ENCODE peak calls at places on chromosomes 2 and 18, in seven cellular contexts. One of them, this sample, is unnamed.

GRCh38 chr2:217947341-217948316 is 55.2 kb downstream of the TNS1 start:
- DNase-seq in mesendoderm: peak; percentile 85
- DNase-seq in mesenchymal stem cell: no peak
- DNase-seq in IMR-90: no peak
- DNase-seq in H9: peak; percentile 74
- DNase-seq in trophoblast cell: no peak
- DNase-seq in H1: no peak
- DNase-seq in this sample: no peak

GRCh38 chr2:38013158-38013752 is 62.7 kb downstream of the CYP1B1 start:
- DNase-seq in H9: no peak
- DNase-seq in mesenchymal stem cell: peak; percentile 46
- DNase-seq in mesendoderm: no peak
- DNase-seq in trophoblast cell: no peak
- DNase-seq in H1: no peak
- DNase-seq in IMR-90: peak; percentile 53
- DNase-seq in this sample: no peak

GRCh38 chr18:79007440-79007839 is 27.8 kb downstream of the SALL3 start:
- DNase-seq in mesenchymal stem cell: no peak
- DNase-seq in H9: no peak
- DNase-seq in trophoblast cell: no peak
- DNase-seq in IMR-90: no peak
- DNase-seq in mesendoderm: no peak
- DNase-seq in H1: no peak
- DNase-seq in this sample: no peak

GRCh38 chr2:40169430-40169829 is 282.5 kb downstream of the SLC8A1 start:
- DNase-seq in mesendoderm: no peak
- DNase-seq in trophoblast cell: no peak
- DNase-seq in H1: no peak
- DNase-seq in IMR-90: peak; percentile 21
- DNase-seq in mesenchymal stem cell: peak; percentile 26
- DNase-seq in H9: no peak
- DNase-seq in this sample: no peak

GRCh38 chr2:70532244-70532935 is 21.2 kb downstream of the TGFA start:
- DNase-seq in H9: no peak
- DNase-seq in IMR-90: no peak
- DNase-seq in mesendoderm: no peak
- DNase-seq in H1: no peak
- DNase-seq in mesenchymal stem cell: no peak
- DNase-seq in trophoblast cell: no peak
- DNase-seq in this sample: no peak

GRCh38 chr2:56167616-56168015 is 16.2 kb upstream of the CCDC85A start:
- DNase-seq in H9: no peak
- DNase-seq in mesendoderm: no peak
- DNase-seq in mesenchymal stem cell: peak; percentile 57
- DNase-seq in trophoblast cell: no peak
- DNase-seq in IMR-90: no peak
- DNase-seq in H1: no peak
- DNase-seq in this sample: no peak

GRCh38 chr2:186976329-186976728 is 127.4 kb upstream of the ZSWIM2 start:
- DNase-seq in mesenchymal stem cell: no peak
- DNase-seq in mesendoderm: no peak
- DNase-seq in IMR-90: no peak
- DNase-seq in H1: no peak
- DNase-seq in trophoblast cell: peak; percentile 78
- DNase-seq in H9: no peak
- DNase-seq in this sample: no peak

GRCh38 chr18:23311346-23312103 is 141.6 kb upstream of the RIOK3 start:
- DNase-seq in IMR-90: peak; percentile 90
- DNase-seq in mesenchymal stem cell: peak; percentile 89
- DNase-seq in trophoblast cell: no peak
- DNase-seq in H1: no peak
- DNase-seq in mesendoderm: no peak
- DNase-seq in H9: no peak
- DNase-seq in this sample: no peak

GRCh38 chr2:173884403-173884802 is 80.8 kb downstream of the SP3 start:
- DNase-seq in trophoblast cell: peak; percentile 53
- DNase-seq in mesendoderm: peak; percentile 63
- DNase-seq in IMR-90: peak; percentile 32
- DNase-seq in H1: no peak
- DNase-seq in H9: peak; percentile 53
- DNase-seq in mesenchymal stem cell: peak; percentile 53
- DNase-seq in this sample: peak; percentile 9

GRCh38 chr2:96267159-96267971 is 1.3 kb downstream of the CIAO1 start:
- DNase-seq in H1: peak; percentile 52
- DNase-seq in trophoblast cell: no peak
- DNase-seq in IMR-90: peak; percentile 37
- DNase-seq in mesenchymal stem cell: peak; percentile 61
- DNase-seq in mesendoderm: peak; percentile 70
- DNase-seq in H9: peak; percentile 51
- DNase-seq in this sample: no peak

GRCh38 chr2:95346236-95346737 is 49.1 kb downstream of the KCNIP3 start:
- DNase-seq in mesendoderm: no peak
- DNase-seq in H9: peak; percentile 26
- DNase-seq in IMR-90: peak; percentile 29
- DNase-seq in trophoblast cell: no peak
- DNase-seq in H1: no peak
- DNase-seq in mesenchymal stem cell: no peak
- DNase-seq in this sample: peak; percentile 29

GRCh38 chr2:189723199-189723598 is 39.4 kb downstream of the OSGEPL1 start:
- DNase-seq in mesenchymal stem cell: no peak
- DNase-seq in mesendoderm: no peak
- DNase-seq in trophoblast cell: no peak
- DNase-seq in H9: no peak
- DNase-seq in IMR-90: no peak
- DNase-seq in H1: no peak
- DNase-seq in this sample: no peak

GRCh38 chr2:217530399-217531100 is 472.2 kb downstream of the TNS1 start:
- DNase-seq in trophoblast cell: no peak
- DNase-seq in mesenchymal stem cell: no peak
- DNase-seq in H9: no peak
- DNase-seq in mesendoderm: no peak
- DNase-seq in IMR-90: no peak
- DNase-seq in H1: no peak
- DNase-seq in this sample: no peak

GRCh38 chr18:74632088-74632679 is 34.5 kb downstream of the ZNF407 start:
- DNase-seq in IMR-90: no peak
- DNase-seq in mesenchymal stem cell: no peak
- DNase-seq in trophoblast cell: no peak
- DNase-seq in mesendoderm: no peak
- DNase-seq in H9: no peak
- DNase-seq in H1: no peak
- DNase-seq in this sample: no peak

GRCh38 chr2:141331127-141331526 is 799.7 kb downstream of the LRP1B start:
- DNase-seq in mesenchymal stem cell: peak; percentile 86
- DNase-seq in trophoblast cell: no peak
- DNase-seq in H9: no peak
- DNase-seq in IMR-90: peak; percentile 86
- DNase-seq in H1: no peak
- DNase-seq in mesendoderm: peak; percentile 36
- DNase-seq in this sample: no peak

GRCh38 chr2:60453301-60453700 is 100.2 kb downstream of the BCL11A start:
- DNase-seq in mesenchymal stem cell: no peak
- DNase-seq in trophoblast cell: no peak
- DNase-seq in mesendoderm: peak; percentile 92
- DNase-seq in IMR-90: no peak
- DNase-seq in H9: peak; percentile 92
- DNase-seq in H1: peak; percentile 90
- DNase-seq in this sample: peak; percentile 54

GRCh38 chr2:12488365-12488972 is 228.3 kb upstream of the TRIB2 start:
- DNase-seq in mesendoderm: no peak
- DNase-seq in trophoblast cell: no peak
- DNase-seq in H9: no peak
- DNase-seq in mesenchymal stem cell: no peak
- DNase-seq in IMR-90: no peak
- DNase-seq in H1: no peak
- DNase-seq in this sample: no peak

GRCh38 chr2:126634273-126634861 is 21.6 kb upstream of the GYPC start:
- DNase-seq in mesendoderm: peak; percentile 42
- DNase-seq in IMR-90: peak; percentile 17
- DNase-seq in H9: peak; percentile 40
- DNase-seq in mesenchymal stem cell: no peak
- DNase-seq in H1: peak; percentile 53
- DNase-seq in trophoblast cell: no peak
- DNase-seq in this sample: no peak

GRCh38 chr2:148888003-148888501 is 13.0 kb downstream of the KIF5C start:
- DNase-seq in IMR-90: no peak
- DNase-seq in H9: peak; percentile 49
- DNase-seq in mesendoderm: peak; percentile 59
- DNase-seq in H1: no peak
- DNase-seq in trophoblast cell: no peak
- DNase-seq in mesenchymal stem cell: no peak
- DNase-seq in this sample: peak; percentile 44

GRCh38 chr2:228649876-228650275 is 468.4 kb upstream of the SPHKAP start:
- DNase-seq in mesenchymal stem cell: no peak
- DNase-seq in mesendoderm: no peak
- DNase-seq in H1: no peak
- DNase-seq in trophoblast cell: no peak
- DNase-seq in H9: no peak
- DNase-seq in IMR-90: no peak
- DNase-seq in this sample: no peak

GRCh38 chr18:33870059-33870458 is 292.0 kb downstream of the ASXL3 start:
- DNase-seq in mesenchymal stem cell: peak; percentile 51
- DNase-seq in trophoblast cell: no peak
- DNase-seq in IMR-90: peak; percentile 0
- DNase-seq in H9: no peak
- DNase-seq in H1: no peak
- DNase-seq in mesendoderm: peak; percentile 54
- DNase-seq in this sample: no peak

GRCh38 chr2:44906972-44907371 is 34.5 kb upstream of the SIX3 start:
- DNase-seq in IMR-90: no peak
- DNase-seq in mesenchymal stem cell: no peak
- DNase-seq in mesendoderm: no peak
- DNase-seq in trophoblast cell: peak; percentile 97
- DNase-seq in H1: no peak
- DNase-seq in H9: no peak
- DNase-seq in this sample: no peak

GRCh38 chr18:37264956-37265355 is 300.6 kb downstream of the CELF4 start:
- DNase-seq in H1: no peak
- DNase-seq in mesendoderm: no peak
- DNase-seq in IMR-90: no peak
- DNase-seq in mesenchymal stem cell: no peak
- DNase-seq in H9: no peak
- DNase-seq in trophoblast cell: no peak
- DNase-seq in this sample: no peak

GRCh38 chr2:43473767-43474166 is 122.1 kb downstream of the THADA start:
- DNase-seq in mesendoderm: no peak
- DNase-seq in mesenchymal stem cell: no peak
- DNase-seq in H9: no peak
- DNase-seq in IMR-90: no peak
- DNase-seq in trophoblast cell: peak; percentile 73
- DNase-seq in H1: no peak
- DNase-seq in this sample: no peak

DNA sequence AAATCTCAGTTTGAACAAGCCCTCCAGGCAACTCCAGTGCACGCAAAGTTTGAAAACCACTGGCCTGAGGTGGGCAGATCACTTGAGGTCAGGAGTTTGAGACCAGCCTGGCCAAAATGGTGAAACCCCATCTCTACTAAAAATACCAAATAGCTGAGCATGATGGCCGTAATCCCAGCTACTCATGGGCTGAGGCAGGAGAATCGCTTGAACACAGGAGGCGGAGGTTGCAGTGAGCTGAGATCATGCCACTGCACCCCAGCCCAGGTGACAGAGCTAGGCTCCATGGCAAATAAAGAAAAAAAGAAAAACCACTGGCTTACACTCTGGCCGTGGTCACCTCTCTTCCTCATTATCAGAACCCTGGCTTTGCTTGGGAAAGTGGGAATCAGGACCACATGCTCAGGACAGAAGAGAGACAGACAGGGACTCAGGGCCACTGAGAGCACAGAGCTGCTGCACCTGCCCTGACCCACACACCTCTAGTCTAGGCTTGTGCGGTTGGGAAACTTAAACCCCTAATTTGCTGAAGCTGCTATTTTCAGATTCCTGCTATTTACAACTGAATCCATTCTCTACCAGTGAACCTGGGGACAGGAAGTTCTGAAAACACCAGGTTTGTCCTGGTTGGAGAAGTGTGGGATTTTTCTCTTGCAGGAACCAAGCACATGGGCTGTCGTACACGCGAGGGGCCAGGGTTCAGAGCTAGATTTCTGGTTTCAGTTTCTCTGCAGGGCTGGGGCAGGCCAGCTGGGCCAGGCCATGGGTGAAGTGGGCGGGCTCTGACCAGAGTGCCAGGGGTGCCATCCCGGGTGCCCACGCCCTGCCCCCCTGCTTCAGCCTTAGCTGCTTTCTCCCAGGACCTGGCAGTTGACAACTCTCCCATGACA is 51.6 kb upstream of the SLC1A4 start:
- DNase-seq in IMR-90: no peak
- DNase-seq in trophoblast cell: no peak
- DNase-seq in mesendoderm: no peak
- DNase-seq in H9: no peak
- DNase-seq in H1: no peak
- DNase-seq in mesenchymal stem cell: no peak
- DNase-seq in this sample: no peak
- H3K9ac ChIP-seq in IMR-90: no peak overlapping the region
- H3K9ac ChIP-seq in trophoblast cell: no peak overlapping the region
- H3K9ac ChIP-seq in mesendoderm: no peak overlapping the region
- H3K9ac ChIP-seq in H9: no peak overlapping the region
- H3K9ac ChIP-seq in H1: no peak overlapping the region
- H3K9ac ChIP-seq in mesenchymal stem cell: no peak overlapping the region
- H3K9ac ChIP-seq in this sample: peak overlapping the region; percentile 38

GRCh38 chr2:118975133-118975532 is 33.1 kb downstream of the MARCO start:
- DNase-seq in H9: no peak
- DNase-seq in trophoblast cell: no peak
- DNase-seq in IMR-90: no peak
- DNase-seq in mesenchymal stem cell: no peak
- DNase-seq in H1: no peak
- DNase-seq in mesendoderm: no peak
- DNase-seq in this sample: peak; percentile 21
- H4K8ac ChIP-seq in H9: no peak overlapping the region
- H4K8ac ChIP-seq in trophoblast cell: no peak overlapping the region
- H4K8ac ChIP-seq in IMR-90: no peak overlapping the region
- H4K8ac ChIP-seq in mesenchymal stem cell: no peak overlapping the region
- H4K8ac ChIP-seq in H1: no peak overlapping the region
- H4K8ac ChIP-seq in mesendoderm: no peak overlapping the region
- H4K8ac ChIP-seq in this sample: no peak overlapping the region

DNA sequence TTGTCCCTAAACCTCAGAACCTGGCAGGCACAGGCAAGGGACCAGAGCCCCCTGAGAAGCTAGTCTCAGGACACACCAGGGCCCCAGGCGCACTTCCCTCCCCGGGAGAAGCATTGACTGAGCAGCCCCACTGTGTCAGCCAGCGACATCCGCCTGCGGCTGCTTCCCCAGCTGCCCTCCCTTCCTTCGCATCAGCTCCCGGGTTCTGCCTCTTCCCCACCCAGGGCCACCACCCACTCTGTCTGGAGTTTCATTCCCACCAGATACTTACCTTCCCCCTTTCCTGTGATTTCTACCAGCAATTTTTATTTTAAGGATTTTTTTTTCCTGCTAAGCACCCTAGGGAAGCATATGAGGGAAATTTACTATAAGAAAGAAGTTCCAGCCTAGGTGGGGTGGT is 99.2 kb downstream of the SMAD7 start:
- DNase-seq in IMR-90: no peak
- DNase-seq in H1: no peak
- DNase-seq in mesenchymal stem cell: peak; percentile 61
- DNase-seq in mesendoderm: no peak
- DNase-seq in H9: no peak
- DNase-seq in trophoblast cell: no peak
- DNase-seq in this sample: no peak
- H3K9ac ChIP-seq in IMR-90: no peak overlapping the region
- H3K9ac ChIP-seq in H1: no peak overlapping the region
- H3K9ac ChIP-seq in mesenchymal stem cell: no peak overlapping the region
- H3K9ac ChIP-seq in mesendoderm: peak overlapping the region; percentile 39
- H3K9ac ChIP-seq in H9: no peak overlapping the region
- H3K9ac ChIP-seq in trophoblast cell: no peak overlapping the region
- H3K9ac ChIP-seq in this sample: no peak overlapping the region

GRCh38 chr2:180196419-180196977 is 189.4 kb upstream of the CWC22 start:
- DNase-seq in trophoblast cell: no peak
- DNase-seq in mesendoderm: no peak
- DNase-seq in H1: no peak
- DNase-seq in H9: no peak
- DNase-seq in mesenchymal stem cell: peak; percentile 10
- DNase-seq in IMR-90: no peak
- DNase-seq in this sample: no peak
- H4K8ac ChIP-seq in trophoblast cell: no peak overlapping the region
- H4K8ac ChIP-seq in mesendoderm: no peak overlapping the region
- H4K8ac ChIP-seq in H1: no peak overlapping the region
- H4K8ac ChIP-seq in H9: no peak overlapping the region
- H4K8ac ChIP-seq in mesenchymal stem cell: no peak overlapping the region
- H4K8ac ChIP-seq in IMR-90: peak overlapping the region; percentile 3
- H4K8ac ChIP-seq in this sample: no peak overlapping the region